ENCODE peak calls at places on chromosomes 11 and 22, in eight cellular contexts. One of them, this sample, is unnamed.
A peak's percentile ranks its signal among the peaks of the same experiment; 100 is the strongest.

GRCh38 chr11:3904228-3904627 is 48.8 kb downstream of the STIM1 start:
- DNase-seq in naive thymus-derived CD4-positive, alpha-beta T cell: no peak
- DNase-seq in upper lobe of right lung: no peak
- DNase-seq in ovary: no peak
- DNase-seq in thyroid gland: no peak
- DNase-seq in Caco-2: no peak
- DNase-seq in cardiac muscle cell: no peak
- DNase-seq in psoas muscle: peak; percentile 67
- DNase-seq in this sample: no peak

GRCh38 chr22:40345801-40346177 is 511 bp upstream of the ADSL start:
- DNase-seq in naive thymus-derived CD4-positive, alpha-beta T cell: peak; percentile 39
- DNase-seq in upper lobe of right lung: peak; percentile 72
- DNase-seq in ovary: no peak
- DNase-seq in thyroid gland: peak; percentile 14
- DNase-seq in Caco-2: peak; percentile 44
- DNase-seq in cardiac muscle cell: peak; percentile 47
- DNase-seq in psoas muscle: peak; percentile 60
- DNase-seq in this sample: peak; percentile 64

GRCh38 chr22:37552560-37553163 is 7.6 kb upstream of the CDC42EP1 start:
- DNase-seq in naive thymus-derived CD4-positive, alpha-beta T cell: no peak
- DNase-seq in upper lobe of right lung: no peak
- DNase-seq in ovary: peak; percentile 51
- DNase-seq in thyroid gland: no peak
- DNase-seq in Caco-2: peak; percentile 76
- DNase-seq in cardiac muscle cell: peak; percentile 70
- DNase-seq in psoas muscle: peak; percentile 66
- DNase-seq in this sample: no peak

GRCh38 chr11:126547161-126547560 is 191.7 kb downstream of the ST3GAL4 start:
- DNase-seq in naive thymus-derived CD4-positive, alpha-beta T cell: no peak
- DNase-seq in upper lobe of right lung: no peak
- DNase-seq in ovary: no peak
- DNase-seq in thyroid gland: no peak
- DNase-seq in Caco-2: no peak
- DNase-seq in cardiac muscle cell: no peak
- DNase-seq in psoas muscle: no peak
- DNase-seq in this sample: no peak

GRCh38 chr22:21947040-21948014 is 5.3 kb downstream of the PPM1F start:
- DNase-seq in naive thymus-derived CD4-positive, alpha-beta T cell: no peak
- DNase-seq in upper lobe of right lung: no peak
- DNase-seq in ovary: no peak
- DNase-seq in thyroid gland: no peak
- DNase-seq in Caco-2: no peak
- DNase-seq in cardiac muscle cell: peak; percentile 66
- DNase-seq in psoas muscle: no peak
- DNase-seq in this sample: no peak

GRCh38 chr11:111205622-111206385 is 39.7 kb upstream of the POU2AF2 start:
- DNase-seq in naive thymus-derived CD4-positive, alpha-beta T cell: no peak
- DNase-seq in upper lobe of right lung: no peak
- DNase-seq in ovary: no peak
- DNase-seq in thyroid gland: no peak
- DNase-seq in Caco-2: no peak
- DNase-seq in cardiac muscle cell: no peak
- DNase-seq in psoas muscle: no peak
- DNase-seq in this sample: no peak

GRCh38 chr11:47361419-47361818 is 8.9 kb upstream of the MYBPC3 start:
- DNase-seq in naive thymus-derived CD4-positive, alpha-beta T cell: no peak
- DNase-seq in upper lobe of right lung: no peak
- DNase-seq in ovary: no peak
- DNase-seq in thyroid gland: no peak
- DNase-seq in Caco-2: no peak
- DNase-seq in cardiac muscle cell: no peak
- DNase-seq in psoas muscle: no peak
- DNase-seq in this sample: no peak

GRCh38 chr22:22076361-22076760 is 93.8 kb upstream of the TOP3B start:
- DNase-seq in naive thymus-derived CD4-positive, alpha-beta T cell: no peak
- DNase-seq in upper lobe of right lung: no peak
- DNase-seq in ovary: no peak
- DNase-seq in thyroid gland: no peak
- DNase-seq in Caco-2: no peak
- DNase-seq in cardiac muscle cell: no peak
- DNase-seq in psoas muscle: no peak
- DNase-seq in this sample: no peak

GRCh38 chr11:124923296-124923695 is 4.2 kb downstream of the HEPN1 start:
- DNase-seq in naive thymus-derived CD4-positive, alpha-beta T cell: no peak
- DNase-seq in upper lobe of right lung: no peak
- DNase-seq in ovary: no peak
- DNase-seq in thyroid gland: no peak
- DNase-seq in Caco-2: no peak
- DNase-seq in cardiac muscle cell: no peak
- DNase-seq in psoas muscle: no peak
- DNase-seq in this sample: peak; percentile 38

GRCh38 chr11:131248588-131248987 is 121.8 kb upstream of the NTM start:
- DNase-seq in naive thymus-derived CD4-positive, alpha-beta T cell: no peak
- DNase-seq in upper lobe of right lung: no peak
- DNase-seq in ovary: no peak
- DNase-seq in thyroid gland: no peak
- DNase-seq in Caco-2: no peak
- DNase-seq in cardiac muscle cell: no peak
- DNase-seq in psoas muscle: no peak
- DNase-seq in this sample: no peak

GRCh38 chr22:44393066-44393465 is 80.3 kb upstream of the SHISAL1 start:
- DNase-seq in naive thymus-derived CD4-positive, alpha-beta T cell: no peak
- DNase-seq in upper lobe of right lung: peak; percentile 39
- DNase-seq in ovary: no peak
- DNase-seq in thyroid gland: no peak
- DNase-seq in Caco-2: no peak
- DNase-seq in cardiac muscle cell: no peak
- DNase-seq in psoas muscle: peak; percentile 19
- DNase-seq in this sample: no peak

GRCh38 chr22:35467788-35468187 is 67.8 kb downstream of the MCM5 start:
- DNase-seq in naive thymus-derived CD4-positive, alpha-beta T cell: no peak
- DNase-seq in upper lobe of right lung: peak; percentile 69
- DNase-seq in ovary: peak; percentile 67
- DNase-seq in thyroid gland: peak; percentile 57
- DNase-seq in Caco-2: no peak
- DNase-seq in cardiac muscle cell: peak; percentile 30
- DNase-seq in psoas muscle: peak; percentile 87
- DNase-seq in this sample: no peak

GRCh38 chr11:724063-724732 is 18.2 kb downstream of the EPS8L2 start:
- DNase-seq in naive thymus-derived CD4-positive, alpha-beta T cell: no peak
- DNase-seq in upper lobe of right lung: no peak
- DNase-seq in ovary: no peak
- DNase-seq in thyroid gland: no peak
- DNase-seq in Caco-2: no peak
- DNase-seq in cardiac muscle cell: no peak
- DNase-seq in psoas muscle: no peak
- DNase-seq in this sample: no peak

GRCh38 chr11:46134540-46134939 is 13.3 kb upstream of the PHF21A start:
- DNase-seq in naive thymus-derived CD4-positive, alpha-beta T cell: no peak
- DNase-seq in upper lobe of right lung: no peak
- DNase-seq in ovary: no peak
- DNase-seq in thyroid gland: no peak
- DNase-seq in Caco-2: no peak
- DNase-seq in cardiac muscle cell: no peak
- DNase-seq in psoas muscle: no peak
- DNase-seq in this sample: no peak

GRCh38 chr11:16169946-16170345 is 186.4 kb downstream of the SOX6 start:
- DNase-seq in naive thymus-derived CD4-positive, alpha-beta T cell: no peak
- DNase-seq in upper lobe of right lung: no peak
- DNase-seq in ovary: no peak
- DNase-seq in thyroid gland: no peak
- DNase-seq in Caco-2: no peak
- DNase-seq in cardiac muscle cell: no peak
- DNase-seq in psoas muscle: no peak
- DNase-seq in this sample: no peak

GRCh38 chr11:78211565-78211964 is 22.8 kb downstream of the USP35 start:
- DNase-seq in naive thymus-derived CD4-positive, alpha-beta T cell: no peak
- DNase-seq in upper lobe of right lung: no peak
- DNase-seq in ovary: no peak
- DNase-seq in thyroid gland: no peak
- DNase-seq in Caco-2: no peak
- DNase-seq in cardiac muscle cell: no peak
- DNase-seq in psoas muscle: no peak
- DNase-seq in this sample: no peak

GRCh38 chr11:87056091-87056490 is 18.4 kb downstream of the TMEM135 start:
- DNase-seq in naive thymus-derived CD4-positive, alpha-beta T cell: no peak
- DNase-seq in upper lobe of right lung: no peak
- DNase-seq in ovary: no peak
- DNase-seq in thyroid gland: no peak
- DNase-seq in Caco-2: no peak
- DNase-seq in cardiac muscle cell: no peak
- DNase-seq in psoas muscle: no peak
- DNase-seq in this sample: no peak

GRCh38 chr11:68550485-68550817 is 89.9 kb downstream of the PPP6R3 start:
- DNase-seq in naive thymus-derived CD4-positive, alpha-beta T cell: no peak
- DNase-seq in upper lobe of right lung: no peak
- DNase-seq in ovary: no peak
- DNase-seq in thyroid gland: no peak
- DNase-seq in Caco-2: no peak
- DNase-seq in cardiac muscle cell: no peak
- DNase-seq in psoas muscle: no peak
- DNase-seq in this sample: no peak

GRCh38 chr11:117424781-117425180 is 97.1 kb downstream of the CEP164 start:
- DNase-seq in naive thymus-derived CD4-positive, alpha-beta T cell: no peak
- DNase-seq in upper lobe of right lung: no peak
- DNase-seq in ovary: no peak
- DNase-seq in thyroid gland: peak; percentile 55
- DNase-seq in Caco-2: no peak
- DNase-seq in cardiac muscle cell: no peak
- DNase-seq in psoas muscle: no peak
- DNase-seq in this sample: no peak

GRCh38 chr11:68263444-68264035 is 8.2 kb downstream of the C11orf24 start:
- DNase-seq in naive thymus-derived CD4-positive, alpha-beta T cell: no peak
- DNase-seq in upper lobe of right lung: no peak
- DNase-seq in ovary: no peak
- DNase-seq in thyroid gland: no peak
- DNase-seq in Caco-2: peak; percentile 34
- DNase-seq in cardiac muscle cell: no peak
- DNase-seq in psoas muscle: no peak
- DNase-seq in this sample: no peak

GRCh38 chr11:90803366-90803765 is 580.5 kb upstream of the CHORDC1 start:
- DNase-seq in naive thymus-derived CD4-positive, alpha-beta T cell: no peak
- DNase-seq in upper lobe of right lung: no peak
- DNase-seq in ovary: no peak
- DNase-seq in thyroid gland: no peak
- DNase-seq in Caco-2: no peak
- DNase-seq in cardiac muscle cell: no peak
- DNase-seq in psoas muscle: no peak
- DNase-seq in this sample: no peak

GRCh38 chr11:72823105-72823804 is 9.0 kb downstream of the ATG16L2 start:
- DNase-seq in naive thymus-derived CD4-positive, alpha-beta T cell: no peak
- DNase-seq in upper lobe of right lung: peak; percentile 63
- DNase-seq in ovary: no peak
- DNase-seq in thyroid gland: no peak
- DNase-seq in Caco-2: no peak
- DNase-seq in cardiac muscle cell: no peak
- DNase-seq in psoas muscle: no peak
- DNase-seq in this sample: no peak

DNA sequence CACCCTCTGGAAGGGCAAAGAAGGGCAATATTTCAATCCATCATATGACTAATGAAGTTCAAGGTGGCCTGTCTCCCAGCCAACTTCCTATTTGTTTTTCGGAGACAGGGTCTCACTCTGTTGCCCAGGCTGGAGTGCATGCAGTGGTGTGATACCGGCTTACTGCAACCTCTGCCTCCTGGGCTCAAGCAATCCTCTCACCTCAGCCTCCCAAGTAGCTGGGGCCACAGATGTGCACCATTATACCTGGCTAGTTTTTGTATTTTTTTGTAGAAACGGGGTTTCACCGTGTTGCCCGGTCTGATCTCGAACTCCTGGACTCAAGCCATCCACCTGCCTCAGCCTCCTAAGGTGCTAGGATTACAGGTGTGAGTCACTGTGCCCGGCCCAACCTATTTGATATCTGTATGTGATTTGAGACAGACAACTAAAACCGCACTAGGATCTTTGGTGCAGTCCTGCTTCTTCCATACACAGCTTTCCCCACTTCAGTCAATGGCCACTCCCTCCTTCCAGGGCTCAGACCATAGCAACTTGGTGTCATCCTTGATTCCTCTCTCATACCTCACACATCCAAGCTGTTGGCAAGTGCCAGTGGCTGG is 13.3 kb downstream of the ABTB2 start:
- DNase-seq in naive thymus-derived CD4-positive, alpha-beta T cell: no peak
- DNase-seq in upper lobe of right lung: no peak
- DNase-seq in ovary: no peak
- DNase-seq in thyroid gland: no peak
- DNase-seq in Caco-2: no peak
- DNase-seq in cardiac muscle cell: no peak
- DNase-seq in psoas muscle: no peak
- DNase-seq in this sample: no peak
- H3K4me1 ChIP-seq in naive thymus-derived CD4-positive, alpha-beta T cell: no peaks in the 10 kb centered on the region
- H3K4me1 ChIP-seq in upper lobe of right lung: peaks cover 28% of the 10 kb centered on the region
- H3K4me1 ChIP-seq in ovary: peaks cover 19% of the 10 kb centered on the region
- H3K4me1 ChIP-seq in thyroid gland: no peaks in the 10 kb centered on the region
- H3K4me1 ChIP-seq in Caco-2: peaks cover 27% of the 10 kb centered on the region
- H3K4me1 ChIP-seq in cardiac muscle cell: peaks cover 59% of the 10 kb centered on the region
- H3K4me1 ChIP-seq in psoas muscle: peaks cover 84% of the 10 kb centered on the region
- H3K4me1 ChIP-seq in this sample: no peaks in the 10 kb centered on the region

DNA sequence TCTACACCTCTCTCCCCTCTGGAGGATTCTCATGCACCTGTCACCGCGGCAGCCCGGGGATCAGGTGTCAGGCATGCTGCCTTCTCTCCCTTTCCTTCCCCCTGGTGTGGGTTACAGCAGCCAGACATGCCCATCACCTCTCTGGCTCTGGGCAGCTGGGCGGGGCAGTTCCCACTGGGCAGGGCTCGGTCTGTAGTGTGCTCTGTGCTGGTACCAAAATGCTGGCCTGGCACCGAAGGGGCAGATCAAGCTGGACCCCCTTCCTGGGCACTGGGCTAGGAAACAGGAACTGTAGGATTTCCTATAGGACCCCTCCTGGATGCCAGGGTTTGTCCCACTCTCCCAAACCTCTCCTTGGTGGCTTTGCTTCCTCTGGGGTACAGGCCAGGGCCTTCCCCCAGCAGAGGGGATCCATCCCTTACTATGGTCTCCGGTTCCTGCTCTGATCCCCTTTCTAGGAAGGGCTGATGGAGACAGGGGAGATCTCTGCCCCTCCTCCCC is 821 bp downstream of the GAL3ST1 start:
- DNase-seq in naive thymus-derived CD4-positive, alpha-beta T cell: no peak
- DNase-seq in upper lobe of right lung: no peak
- DNase-seq in ovary: no peak
- DNase-seq in thyroid gland: no peak
- DNase-seq in Caco-2: no peak
- DNase-seq in cardiac muscle cell: no peak
- DNase-seq in psoas muscle: peak; percentile 45
- DNase-seq in this sample: no peak
- H3K4me3 ChIP-seq in naive thymus-derived CD4-positive, alpha-beta T cell: no peak overlapping the region
- H3K4me3 ChIP-seq in upper lobe of right lung: peak overlapping the region; percentile 16
- H3K4me3 ChIP-seq in ovary: no peak overlapping the region
- H3K4me3 ChIP-seq in thyroid gland: no peak overlapping the region
- H3K4me3 ChIP-seq in Caco-2: peak overlapping the region; percentile 73
- H3K4me3 ChIP-seq in cardiac muscle cell: no peak overlapping the region
- H3K4me3 ChIP-seq in psoas muscle: no peak overlapping the region
- H3K4me3 ChIP-seq in this sample: no peak overlapping the region

GRCh38 chr11:61004037-61004641 is 32.7 kb downstream of the CD6 start:
- DNase-seq in naive thymus-derived CD4-positive, alpha-beta T cell: no peak
- DNase-seq in upper lobe of right lung: no peak
- DNase-seq in ovary: peak; percentile 58
- DNase-seq in thyroid gland: peak; percentile 27
- DNase-seq in Caco-2: no peak
- DNase-seq in cardiac muscle cell: no peak
- DNase-seq in psoas muscle: no peak
- DNase-seq in this sample: peak; percentile 56
- H3K27me3 ChIP-seq in naive thymus-derived CD4-positive, alpha-beta T cell: no peaks in the 10 kb centered on the region
- H3K27me3 ChIP-seq in upper lobe of right lung: peaks cover 12% of the 10 kb centered on the region
- H3K27me3 ChIP-seq in ovary: no peaks in the 10 kb centered on the region
- H3K27me3 ChIP-seq in thyroid gland: no peaks in the 10 kb centered on the region
- H3K27me3 ChIP-seq in Caco-2: peaks cover 3% of the 10 kb centered on the region
- H3K27me3 ChIP-seq in cardiac muscle cell: peaks cover 38% of the 10 kb centered on the region
- H3K27me3 ChIP-seq in psoas muscle: no peaks in the 10 kb centered on the region
- H3K27me3 ChIP-seq in this sample: no peaks in the 10 kb centered on the region

GRCh38 chr11:128727811-128728431 is 34.0 kb downstream of the FLI1 start:
- DNase-seq in naive thymus-derived CD4-positive, alpha-beta T cell: no peak
- DNase-seq in upper lobe of right lung: no peak
- DNase-seq in ovary: no peak
- DNase-seq in thyroid gland: no peak
- DNase-seq in Caco-2: no peak
- DNase-seq in cardiac muscle cell: no peak
- DNase-seq in psoas muscle: no peak
- DNase-seq in this sample: no peak
- H3K4me1 ChIP-seq in naive thymus-derived CD4-positive, alpha-beta T cell: peaks cover 99% of the 10 kb centered on the region
- H3K4me1 ChIP-seq in upper lobe of right lung: peaks cover 88% of the 10 kb centered on the region
- H3K4me1 ChIP-seq in ovary: no peaks in the 10 kb centered on the region
- H3K4me1 ChIP-seq in thyroid gland: peaks cover 6% of the 10 kb centered on the region
- H3K4me1 ChIP-seq in Caco-2: no peaks in the 10 kb centered on the region
- H3K4me1 ChIP-seq in cardiac muscle cell: no peaks in the 10 kb centered on the region
- H3K4me1 ChIP-seq in psoas muscle: peaks cover 8% of the 10 kb centered on the region
- H3K4me1 ChIP-seq in this sample: peaks cover 99% of the 10 kb centered on the region

This sample was measured in CD8-positive, alpha-beta memory T cell.